ENCODE peak calls at places on chromosomes 6 and 20, in ten cellular contexts. Q, E, J, R, V, G, T, N, B and I are unnamed samples.
A peak's percentile ranks its signal among the peaks of the same experiment; 100 is the strongest.

GRCh38 chr6:111711476-111711875 is 105.8 kb upstream of the TRAF3IP2 start:
- DNase-seq in B (no peak), N (no peak), V (no peak), G (no peak), R (peak; percentile 53), Q (no peak), T (no peak), E (peak; percentile 81), J (no peak), I (no peak)

GRCh38 chr6:122008105-122009100 is 391.0 kb upstream of the HSF2 start:
- DNase-seq in J (no peak), E (no peak), N (peak; percentile 42), R (no peak), Q (no peak), B (no peak), V (no peak), G (no peak), T (no peak), I (no peak)

GRCh38 chr6:128844598-128844997 is 38.3 kb upstream of the LAMA2 start:
- DNase-seq in E (no peak), T (no peak), R (no peak), B (no peak), G (no peak), J (no peak), V (no peak), Q (no peak), N (no peak), I (no peak)

GRCh38 chr6:33453361-33454008 is 891 bp upstream of the ZBTB9 start:
- DNase-seq in R (no peak), E (no peak), B (peak; percentile 11), J (no peak), Q (no peak), V (peak; percentile 94), T (no peak), N (no peak), G (peak; percentile 15), I (no peak)

GRCh38 chr20:58199469-58199868 is 29.0 kb downstream of the ANKRD60 start:
- DNase-seq in Q (no peak), N (no peak), G (no peak), J (no peak), T (no peak), R (no peak), E (no peak), V (no peak), B (no peak), I (no peak)

GRCh38 chr6:142087950-142088857 is 44.5 kb upstream of the GJE1 start:
- DNase-seq in G (no peak), B (no peak), T (no peak), J (no peak), E (no peak), V (no peak), Q (no peak), R (no peak), N (no peak), I (no peak)

GRCh38 chr6:104887350-104887749 is 27.6 kb upstream of the HACE1 start:
- DNase-seq in R (no peak), J (no peak), E (no peak), B (peak; percentile 65), G (peak; percentile 26), T (peak; percentile 55), N (peak; percentile 47), Q (no peak), V (no peak), I (peak; percentile 68)

GRCh38 chr6:41428995-41429417 is 93.6 kb downstream of the NCR2 start:
- DNase-seq in Q (no peak), J (peak; percentile 32), E (no peak), B (peak; percentile 16), T (peak; percentile 87), N (peak; percentile 18), G (no peak), V (peak; percentile 91), R (no peak), I (peak; percentile 32)